ENCODE peak calls at places on chromosome 19, in nine cellular contexts. D is heart right ventricle, V is A549, T is neuronal stem cell, K is gastrocnemius medialis, M is thoracic aorta, Q is astrocyte, W is esophagus muscularis mucosa, H is tibial nerve. C is an unnamed sample.
A peak's percentile ranks its signal among the peaks of the same experiment; 100 is the strongest.

GRCh38 chr19:11921852-11922495 is 2.9 kb upstream of the ZNF700 start:
- DNase-seq in H (no peak), Q (no peak), W (no peak), D (no peak), T (no peak), M (no peak), V (no peak), K (no peak), C (no peak)

GRCh38 chr19:13411899-13412298 is 94.4 kb downstream of the CACNA1A start:
- DNase-seq in Q (no peak), W (no peak), T (no peak), M (no peak), K (no peak), D (no peak), V (no peak), H (no peak), C (no peak)

GRCh38 chr19:850221-850978 is 1.7 kb upstream of the ELANE start:
- DNase-seq in V (peak; percentile 92), H (peak; percentile 83), D (peak; percentile 90), Q (peak; percentile 40), W (peak; percentile 98), M (peak; percentile 61), T (no peak), K (peak; percentile 86), C (peak; percentile 96)

GRCh38 chr19:3699071-3699740 is 1.1 kb downstream of the PIP5K1C start:
- DNase-seq in D (peak; percentile 57), H (peak; percentile 45), M (no peak), K (peak; percentile 39), Q (peak; percentile 16), V (no peak), T (no peak), W (no peak), C (peak; percentile 66)

GRCh38 chr19:30864460-30865215 is 484.6 kb downstream of the TSHZ3 start:
- DNase-seq in D (no peak), V (no peak), K (peak; percentile 15), H (no peak), Q (no peak), W (no peak), T (no peak), M (no peak), C (no peak)

GRCh38 chr19:42436006-42436405 is 6.7 kb downstream of the CXCL17 start:
- DNase-seq in Q (no peak), M (no peak), D (no peak), H (peak; percentile 35), T (no peak), W (no peak), K (no peak), V (no peak), C (no peak)

GRCh38 chr19:23273022-23273593 is 22.9 kb upstream of the ZNF724 start:
- DNase-seq in H (no peak), Q (no peak), T (no peak), V (no peak), M (no peak), K (no peak), W (no peak), D (no peak), C (no peak)

GRCh38 chr19:391726-392374 is 17.1 kb downstream of the C2CD4C start:
- DNase-seq in K (no peak), Q (no peak), D (no peak), H (no peak), V (no peak), M (no peak), T (no peak), W (no peak), C (no peak)

GRCh38 chr19:19427302-19427701 is 21.8 kb downstream of the GATAD2A start:
- DNase-seq in W (no peak), V (no peak), K (no peak), D (no peak), M (no peak), Q (no peak), H (no peak), T (no peak), C (no peak)

GRCh38 chr19:19426799-19427198 is 21.3 kb downstream of the GATAD2A start:
- DNase-seq in H (no peak), D (no peak), Q (no peak), T (no peak), W (no peak), V (no peak), K (no peak), M (no peak), C (no peak)

GRCh38 chr19:19427935-19428334 is 22.5 kb downstream of the GATAD2A start:
- DNase-seq in Q (no peak), M (no peak), D (no peak), W (no peak), H (no peak), T (no peak), V (no peak), K (no peak), C (no peak)

GRCh38 chr19:19429361-19429760 is 23.9 kb downstream of the GATAD2A start:
- DNase-seq in W (no peak), K (no peak), H (no peak), T (no peak), Q (no peak), M (no peak), V (no peak), D (no peak), C (no peak)

GRCh38 chr19:19428746-19429145 is 23.3 kb downstream of the GATAD2A start:
- DNase-seq in W (no peak), H (no peak), K (no peak), M (no peak), Q (no peak), D (no peak), T (no peak), V (no peak), C (no peak)
- H3K27ac ChIP-seq in W (no peak overlapping the region), H (no peak overlapping the region), K (no peak overlapping the region), M (no peak overlapping the region), Q (no peak overlapping the region), D (no peak overlapping the region), T (no peak overlapping the region), V (no peak overlapping the region), C (no peak overlapping the region)

DNA sequence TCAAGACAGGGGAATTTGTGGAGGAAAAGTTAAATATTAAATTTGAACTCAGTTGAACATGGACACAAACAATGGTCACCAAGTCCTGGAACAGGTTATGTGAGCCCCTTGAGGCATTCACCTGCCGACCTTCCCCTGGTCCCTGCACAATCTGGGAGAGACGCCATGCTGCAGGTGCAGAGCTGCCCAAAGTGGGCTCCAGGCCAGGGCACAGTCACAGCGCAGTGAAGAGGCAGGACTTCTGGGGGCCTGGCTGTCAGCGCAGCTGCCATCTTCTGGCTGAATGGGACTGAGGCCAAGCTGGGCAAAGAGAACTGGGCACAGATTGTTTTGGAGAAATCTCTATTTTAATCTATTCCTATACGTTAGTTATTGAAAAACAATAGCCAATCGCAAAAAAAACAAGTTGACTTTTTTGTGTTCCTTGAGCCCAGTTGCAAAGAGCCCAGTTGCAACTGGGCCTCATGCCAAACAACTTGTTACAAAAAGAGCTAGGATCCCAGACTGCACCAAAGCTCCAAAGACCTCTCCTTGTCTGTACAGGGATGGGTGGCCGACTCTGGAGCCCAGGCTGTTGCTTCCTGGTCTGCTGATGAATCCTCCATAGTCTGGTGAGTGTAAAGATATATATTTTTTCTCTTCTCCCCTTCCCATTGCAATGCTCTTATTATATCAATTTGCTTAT is 1.2 kb upstream of the ZNF626 start:
- DNase-seq in H (no peak), M (no peak), T (no peak), Q (no peak), D (no peak), W (no peak), V (no peak), K (no peak), C (no peak)
- H3K27ac ChIP-seq in H (no peak overlapping the region), M (no peak overlapping the region), T (no peak overlapping the region), Q (no peak overlapping the region), D (no peak overlapping the region), W (no peak overlapping the region), V (no peak overlapping the region), K (no peak overlapping the region), C (no peak overlapping the region)

GRCh38 chr19:36061367-36061766 is 6.7 kb downstream of the WDR62 start:
- DNase-seq in D (no peak), K (no peak), Q (no peak), W (no peak), V (no peak), H (no peak), T (no peak), M (no peak), C (no peak)

GRCh38 chr19:36058481-36059179 is 3.9 kb downstream of the WDR62 start:
- DNase-seq in W (no peak), K (no peak), M (no peak), H (no peak), T (no peak), D (no peak), Q (no peak), V (no peak), C (no peak)

GRCh38 chr19:36064829-36065228 is 10.1 kb downstream of the WDR62 start:
- DNase-seq in V (no peak), T (no peak), W (no peak), Q (no peak), H (no peak), D (no peak), M (no peak), K (no peak), C (no peak)

GRCh38 chr19:36059180-36059910 is 4.6 kb downstream of the WDR62 start:
- DNase-seq in M (no peak), W (no peak), D (no peak), K (no peak), V (no peak), Q (no peak), T (no peak), H (no peak), C (no peak)

DNA sequence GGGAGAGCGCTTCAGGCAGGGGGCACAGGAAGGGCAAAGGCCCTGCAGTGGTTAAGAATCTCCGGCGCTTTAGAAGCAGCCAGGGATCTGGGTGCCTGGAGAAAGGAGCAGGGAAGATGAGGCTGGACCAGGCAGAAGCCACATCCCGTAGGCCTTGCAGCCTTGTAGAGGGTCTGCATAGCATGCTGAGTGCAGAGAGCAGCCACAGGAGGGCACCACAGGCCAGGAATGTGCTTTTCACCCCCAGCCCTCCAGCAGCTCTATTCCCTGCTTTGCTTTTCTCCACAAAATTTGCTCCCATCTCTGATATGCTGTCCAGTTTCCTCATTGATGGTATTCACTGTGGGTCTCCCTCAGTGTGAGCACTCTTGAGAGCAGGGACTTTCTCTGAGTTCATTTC is 5.7 kb downstream of the WDR62 start:
- DNase-seq in K (peak; percentile 34), W (no peak), H (no peak), D (peak; percentile 16), V (peak; percentile 68), M (no peak), Q (peak; percentile 28), T (no peak), C (no peak)
- H3K27ac ChIP-seq in K (peak overlapping the region; percentile 45), W (no peak overlapping the region), H (no peak overlapping the region), D (no peak overlapping the region), V (no peak overlapping the region), M (no peak overlapping the region), Q (no peak overlapping the region), T (no peak overlapping the region), C (no peak overlapping the region)

DNA sequence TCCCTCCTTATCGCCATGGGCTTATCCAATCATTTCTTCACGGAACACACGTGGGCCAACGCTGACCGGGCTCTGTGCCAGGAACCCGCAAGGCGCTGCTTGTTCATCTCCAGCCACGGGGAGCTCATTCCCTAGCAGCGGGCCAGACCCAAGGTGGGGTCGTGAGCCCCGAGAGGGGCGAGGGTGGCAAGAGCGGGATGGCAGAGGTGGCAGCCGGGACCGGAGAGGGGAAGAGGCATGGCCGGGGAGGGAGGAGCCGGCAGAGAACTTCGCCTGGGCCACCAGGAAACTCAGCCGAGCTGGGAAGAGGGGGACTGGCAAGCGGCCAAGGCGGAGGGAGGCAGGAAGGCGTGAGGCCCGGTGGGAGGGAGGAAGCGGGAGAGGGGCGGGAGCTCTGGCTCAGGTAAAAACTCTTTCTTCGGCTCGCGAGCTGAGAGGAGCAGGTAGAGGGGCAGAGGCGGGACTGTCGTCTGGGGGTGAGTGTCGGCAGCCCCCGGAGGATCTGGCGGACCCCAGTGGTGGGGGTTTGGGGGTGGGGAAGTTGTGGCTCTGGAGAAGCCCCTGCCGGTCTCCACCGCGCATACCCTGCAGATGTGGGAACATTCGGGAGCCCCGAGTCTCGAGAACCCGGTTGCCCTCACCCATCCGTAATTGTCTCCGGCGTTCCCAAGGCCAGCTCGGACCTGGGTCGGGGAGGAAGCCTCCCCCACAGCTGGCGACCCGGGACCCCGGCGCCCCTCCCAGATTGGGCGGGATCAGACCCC is at the start of gene B3GNT3:
- DNase-seq in T (no peak), Q (no peak), D (no peak), H (no peak), K (no peak), W (no peak), M (no peak), V (peak; percentile 72), C (no peak)
- H3K27ac ChIP-seq in T (no peak within 1 kb of the TSS), Q (no peak within 1 kb of the TSS), D (no peak within 1 kb of the TSS), H (no peak within 1 kb of the TSS), K (no peak within 1 kb of the TSS), W (no peak within 1 kb of the TSS), M (no peak within 1 kb of the TSS), V (peak within 1 kb of the TSS; percentile 85), C (no peak within 1 kb of the TSS)